ENCODE peak calls at places on chromosomes 5 and 9, in ten cellular contexts. J is breast epithelium, K is GM12892, T is tibial nerve, N is stomach, C is H1, F is A549, S is NB4, G is adrenal gland, Z is lower leg skin. Q is an unnamed sample.

GRCh38 chr5:180201051-180201987 is 7.7 kb downstream of the RASGEF1C start:
- DNase-seq in G (no peak), Z (no peak), C (peak), K (no peak), F (peak), S (peak), J (no peak), T (no peak), N (no peak), Q (no peak)

GRCh38 chr9:107439991-107440456 is 49.5 kb downstream of the KLF4 start:
- DNase-seq in G (no peak), F (no peak), K (no peak), Z (no peak), J (no peak), T (no peak), S (no peak), C (no peak), N (no peak), Q (no peak)

GRCh38 chr5:52665544-52665943 is 122.2 kb upstream of the ITGA1 start:
- DNase-seq in S (no peak), K (no peak), N (no peak), J (no peak), G (peak), F (no peak), Z (no peak), T (no peak), C (no peak), Q (no peak)

GRCh38 chr5:99460701-99461100 is 531.9 kb upstream of the CHD1 start:
- DNase-seq in S (no peak), N (no peak), C (no peak), J (no peak), G (no peak), T (no peak), Z (no peak), F (no peak), K (no peak), Q (no peak)

GRCh38 chr5:141814064-141814982 is 63.9 kb downstream of the PCDH1 start:
- DNase-seq in G (no peak), Z (no peak), K (peak), T (no peak), J (no peak), F (peak), C (no peak), S (peak), N (peak), Q (peak)

GRCh38 chr5:1543398-1544293 is 19.9 kb upstream of the LPCAT1 start:
- DNase-seq in G (no peak), N (no peak), K (no peak), T (no peak), S (no peak), F (no peak), Z (peak), J (no peak), C (no peak), Q (no peak)

GRCh38 chr9:79371948-79372555 is 199.7 kb upstream of the TLE4 start:
- DNase-seq in S (no peak), K (no peak), Z (no peak), T (no peak), G (no peak), J (no peak), C (no peak), F (no peak), N (no peak), Q (no peak)

GRCh38 chr5:135007749-135008363 is 26.2 kb downstream of the PITX1 start:
- DNase-seq in N (no peak), G (no peak), K (no peak), J (no peak), S (no peak), T (no peak), C (no peak), F (no peak), Z (no peak), Q (no peak)

GRCh38 chr9:124906966-124907365 is 33.9 kb downstream of the GOLGA1 start:
- DNase-seq in C (no peak), G (no peak), J (no peak), S (no peak), N (no peak), F (no peak), T (no peak), K (no peak), Z (no peak), Q (no peak)

GRCh38 chr9:34197756-34198711 is 19.2 kb downstream of the UBAP1 start:
- DNase-seq in Z (peak), F (peak), K (no peak), C (no peak), S (peak), J (no peak), G (peak), T (no peak), N (peak), Q (no peak)

GRCh38 chr9:98432134-98432533 is 176.7 kb upstream of the TBC1D2 start:
- DNase-seq in N (no peak), S (no peak), K (no peak), F (no peak), T (no peak), G (no peak), J (no peak), Z (peak), C (no peak), Q (no peak)

GRCh38 chr9:116286287-116286686 is 132.7 kb downstream of the PAPPA start:
- DNase-seq in T (no peak), J (no peak), F (no peak), G (no peak), S (no peak), Z (no peak), C (peak), N (no peak), K (no peak), Q (no peak)

GRCh38 chr5:169980418-169981053 is at the start of gene INSYN2B:
- DNase-seq in K (peak), J (peak), N (peak), Z (peak), C (peak), G (peak), S (peak), T (peak), F (peak), Q (peak)

GRCh38 chr9:133103183-133103986 is 17.7 kb downstream of the RALGDS start:
- DNase-seq in F (peak), J (no peak), N (peak), T (peak), K (peak), G (peak), C (no peak), S (peak), Z (peak), Q (peak)

GRCh38 chr5:150660108-150660831 is 781 bp upstream of the MYOZ3 start:
- DNase-seq in N (peak), T (no peak), F (no peak), K (no peak), Z (peak), S (no peak), C (no peak), J (no peak), G (no peak), Q (no peak)

GRCh38 chr9:93259490-93260289 is 75.8 kb downstream of the WNK2 start:
- DNase-seq in J (no peak), S (no peak), G (no peak), N (peak), Z (peak), F (no peak), T (no peak), K (no peak), C (no peak), Q (no peak)

GRCh38 chr9:131398204-131398603 is 4.3 kb downstream of the PRRC2B start:
- DNase-seq in K (no peak), J (no peak), S (peak), F (no peak), G (no peak), N (peak), T (no peak), C (no peak), Z (no peak), Q (peak)

GRCh38 chr5:11524188-11524587 is 380.1 kb downstream of the CTNND2 start:
- DNase-seq in F (no peak), J (no peak), N (no peak), G (no peak), K (no peak), S (no peak), Z (no peak), C (no peak), T (no peak), Q (no peak)

GRCh38 chr5:50751064-50751657 is 84.7 kb downstream of the PARP8 start:
- DNase-seq in C (no peak), Z (no peak), G (peak), K (peak), N (no peak), F (peak), S (peak), J (no peak), T (no peak), Q (no peak)

GRCh38 chr5:138469540-138470321 is 4.5 kb downstream of the EGR1 start:
- DNase-seq in G (peak), C (peak), T (no peak), K (no peak), N (peak), Z (no peak), F (peak), J (no peak), S (no peak), Q (no peak)
- TF ChIP-seq POLR2A in G (peak), C (no peak), T (no peak), K (peak), N (no peak), Z (no peak), F (no peak), J (peak), S (peak), Q (peak)

DNA sequence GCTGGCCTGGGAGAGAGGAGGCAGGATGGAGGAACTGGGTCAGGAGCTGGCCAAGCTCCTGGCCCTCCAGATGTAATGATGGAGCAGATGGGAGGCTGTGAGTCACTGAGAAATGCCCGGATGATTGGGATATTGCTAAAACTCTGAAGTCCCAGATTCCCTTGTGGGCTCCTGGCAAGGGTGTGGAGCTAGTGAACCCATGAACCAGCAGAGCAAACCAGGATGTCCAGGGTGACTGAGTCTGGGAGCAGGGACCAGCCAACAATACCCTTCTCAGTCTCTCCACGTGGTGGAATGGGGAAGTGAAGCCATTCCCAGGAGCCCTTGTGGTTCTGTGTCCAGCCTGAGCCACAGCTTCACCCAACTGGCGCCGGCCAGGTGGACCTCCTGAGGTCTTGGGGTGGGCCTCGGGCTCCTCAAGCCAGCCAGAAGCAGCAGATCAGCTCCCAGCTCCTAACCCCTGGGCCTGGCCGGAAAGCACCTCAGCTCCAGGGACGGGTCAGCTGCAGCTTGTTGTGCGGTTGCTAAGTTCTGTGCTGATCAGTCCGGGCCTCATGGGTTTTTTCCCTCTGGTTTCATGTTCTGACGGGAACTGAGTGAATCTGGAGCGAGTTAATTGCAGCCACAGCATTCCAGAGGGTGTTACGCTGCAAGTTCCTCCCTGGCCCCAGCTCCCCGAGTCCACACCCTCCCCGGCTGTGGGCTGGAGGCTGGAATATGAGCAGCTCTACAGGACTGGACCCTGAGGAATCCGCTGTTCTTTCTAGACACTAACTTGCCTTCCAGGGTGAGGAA is 37.6 kb downstream of the DUSP1 start:
- DNase-seq in S (no peak), G (peak), T (peak), Z (peak), N (peak), C (no peak), J (peak), K (no peak), F (no peak), Q (no peak)
- TF ChIP-seq POLR2A in S (no peak), G (no peak), T (no peak), Z (no peak), N (no peak), C (no peak), J (peak), K (no peak), F (no peak), Q (no peak)

GRCh38 chr5:181221792-181222629 is 1.1 kb upstream of the TRIM41 start:
- DNase-seq in S (peak), Z (peak), J (peak), G (peak), C (peak), F (peak), T (peak), N (peak), K (no peak), Q (no peak)
- TF ChIP-seq POLR2A in S (peak), Z (no peak), J (no peak), G (no peak), C (no peak), F (peak), T (no peak), N (no peak), K (no peak), Q (no peak)

DNA sequence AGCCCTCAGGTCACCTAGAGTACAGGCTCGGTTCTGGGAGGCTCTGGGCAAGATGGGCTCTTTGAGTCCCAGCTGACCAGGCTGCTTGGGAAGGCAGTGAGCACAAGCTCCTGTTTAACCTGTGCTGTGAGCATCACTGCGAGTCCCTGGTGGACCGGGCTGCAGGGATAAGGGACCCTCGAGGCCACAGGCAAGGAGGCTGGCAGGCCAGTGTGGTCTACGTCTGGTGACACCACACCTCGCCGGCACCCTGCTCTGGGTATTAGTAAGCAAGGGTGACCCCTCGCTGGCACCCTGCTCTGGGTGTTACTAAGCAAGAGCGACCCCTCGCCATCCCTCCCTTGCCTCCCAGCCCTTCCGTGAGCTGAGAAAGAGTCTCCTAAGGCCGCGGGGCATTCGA is 125.9 kb upstream of the FOXD4L5 start:
- DNase-seq in N (no peak), Z (no peak), C (no peak), J (no peak), F (no peak), K (no peak), G (no peak), T (no peak), S (no peak), Q (no peak)
- TF ChIP-seq POLR2A in N (no peak), Z (no peak), C (no peak), J (no peak), F (no peak), K (no peak), G (no peak), T (no peak), S (no peak), Q (no peak)

DNA sequence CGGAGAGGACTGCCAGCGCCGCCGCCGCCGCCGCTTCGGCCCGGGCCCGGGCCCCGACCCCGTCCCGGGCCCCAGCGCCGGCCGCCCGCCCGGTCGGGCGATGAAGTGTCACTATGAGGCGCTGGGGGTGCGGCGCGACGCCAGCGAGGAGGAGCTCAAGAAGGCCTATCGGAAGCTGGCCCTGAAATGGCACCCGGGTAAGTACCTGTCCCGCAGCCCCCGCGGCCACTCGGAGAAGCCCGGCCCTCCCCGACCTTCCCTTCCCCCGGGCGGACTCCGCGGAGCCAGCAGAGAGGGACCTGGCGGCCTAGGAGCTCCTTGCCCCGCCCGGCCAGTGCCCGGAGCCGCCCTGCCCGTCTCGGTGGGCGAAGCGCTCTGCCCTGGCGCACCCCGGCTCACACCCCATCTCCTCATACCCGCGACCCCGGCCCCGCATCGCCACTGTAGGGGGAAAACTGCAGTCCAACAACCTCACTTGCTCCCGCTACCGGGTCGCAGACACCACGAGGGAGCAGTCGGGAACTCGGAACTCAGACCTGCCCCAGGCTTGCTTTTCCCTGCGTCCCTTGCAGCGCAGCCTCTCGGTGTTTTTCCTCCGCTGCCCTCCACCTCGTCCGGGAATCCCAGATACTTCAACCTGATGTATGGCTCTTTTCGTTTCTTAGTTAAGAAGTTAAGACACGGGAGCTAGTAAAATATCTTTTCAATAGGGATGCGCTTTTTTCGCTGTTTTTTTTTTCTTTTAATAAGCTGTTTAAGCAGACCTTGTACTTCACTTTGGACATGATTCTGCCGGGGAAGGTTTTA is 564 bp downstream of the DNAJC21 start:
- DNase-seq in F (peak), G (peak), Z (peak), K (peak), S (peak), T (peak), J (peak), N (peak), C (peak), Q (peak)
- TF ChIP-seq POLR2A in F (peak), G (no peak), Z (no peak), K (peak), S (peak), T (no peak), J (peak), N (no peak), C (no peak), Q (peak)

GRCh38 chr5:143244000-143244736 is 159.3 kb downstream of the NR3C1 start:
- DNase-seq in F (peak), J (no peak), N (peak), G (peak), S (no peak), K (no peak), T (peak), Z (peak), C (no peak), Q (no peak)
- TF ChIP-seq POLR2A in F (peak), J (no peak), N (no peak), G (no peak), S (no peak), K (no peak), T (no peak), Z (no peak), C (no peak), Q (no peak)